ENCODE peak calls at places on chromosomes 16 and 17, in ten cellular contexts. F, J, O, Z, G, P, C, I, L and U are unnamed samples.

GRCh38 chr16:11586375-11586855 is 304 bp downstream of the LITAF start:
- ATAC-seq in F (no peak), J (peak; percentile 6), O (peak; percentile 29), Z (peak; percentile 4), G (peak; percentile 5), P (peak; percentile 42), C (no peak), I (no peak), L (peak; percentile 15), U (peak; percentile 24)

GRCh38 chr16:67942510-67943255 is 1.2 kb downstream of the LCAT start:
- ATAC-seq in F (no peak), J (no peak), O (peak; percentile 35), Z (no peak), G (no peak), P (no peak), C (no peak), I (no peak), L (peak; percentile 1), U (no peak)

GRCh38 chr17:51805765-51806164 is 352.7 kb downstream of the CA10 start:
- ATAC-seq in F (no peak), J (peak; percentile 93), O (no peak), Z (no peak), G (no peak), P (no peak), C (no peak), I (no peak), L (no peak), U (no peak)

GRCh38 chr16:51152691-51153261 is 1.7 kb upstream of the SALL1 start:
- ATAC-seq in F (no peak), J (peak; percentile 12), O (peak; percentile 4), Z (no peak), G (no peak), P (no peak), C (no peak), I (no peak), L (no peak), U (no peak)

GRCh38 chr16:88831838-88832237 is 20.1 kb upstream of the APRT start:
- ATAC-seq in F (peak; percentile 75), J (no peak), O (no peak), Z (no peak), G (no peak), P (no peak), C (no peak), I (no peak), L (peak; percentile 46), U (no peak)

GRCh38 chr16:12961621-12962020 is 60.2 kb downstream of the SHISA9 start:
- ATAC-seq in F (no peak), J (no peak), O (no peak), Z (no peak), G (no peak), P (no peak), C (no peak), I (no peak), L (no peak), U (no peak)

GRCh38 chr17:8789743-8790142 is 9.4 kb downstream of the MFSD6L start:
- ATAC-seq in F (no peak), J (no peak), O (no peak), Z (no peak), G (no peak), P (peak; percentile 67), C (no peak), I (no peak), L (no peak), U (no peak)

GRCh38 chr16:71726491-71727319 is 2.2 kb upstream of the PHLPP2 start:
- ATAC-seq in F (no peak), J (no peak), O (no peak), Z (no peak), G (no peak), P (no peak), C (no peak), I (no peak), L (no peak), U (no peak)

GRCh38 chr16:27230562-27230991 is 27.3 kb downstream of the KDM8 start:
- ATAC-seq in F (no peak), J (no peak), O (peak; percentile 12), Z (peak; percentile 79), G (peak; percentile 79), P (peak; percentile 26), C (peak; percentile 67), I (peak; percentile 57), L (no peak), U (no peak)

GRCh38 chr17:44191941-44192496 is 5.2 kb downstream of the TMUB2 start:
- ATAC-seq in F (peak; percentile 29), J (peak; percentile 12), O (peak; percentile 10), Z (no peak), G (no peak), P (peak; percentile 36), C (no peak), I (no peak), L (no peak), U (no peak)

GRCh38 chr17:19365499-19365817 is 2.9 kb upstream of the B9D1 start:
- ATAC-seq in F (no peak), J (no peak), O (no peak), Z (no peak), G (no peak), P (no peak), C (no peak), I (no peak), L (no peak), U (no peak)

GRCh38 chr16:23424292-23424958 is 28.6 kb downstream of the COG7 start:
- ATAC-seq in F (peak; percentile 81), J (peak; percentile 71), O (no peak), Z (no peak), G (no peak), P (peak; percentile 70), C (no peak), I (no peak), L (no peak), U (no peak)

GRCh38 chr17:50891577-50891989 is 25.4 kb upstream of the TOB1 start:
- ATAC-seq in F (no peak), J (no peak), O (no peak), Z (no peak), G (no peak), P (no peak), C (no peak), I (no peak), L (no peak), U (no peak)

GRCh38 chr17:79252886-79253285 is 178.3 kb downstream of the ENGASE start:
- ATAC-seq in F (no peak), J (no peak), O (no peak), Z (no peak), G (no peak), P (no peak), C (peak; percentile 19), I (no peak), L (no peak), U (no peak)

GRCh38 chr17:78528541-78528940 is 48.7 kb downstream of the DNAH17 start:
- ATAC-seq in F (no peak), J (no peak), O (no peak), Z (no peak), G (no peak), P (peak; percentile 38), C (no peak), I (no peak), L (no peak), U (no peak)

GRCh38 chr16:49875812-49876715 is 20.2 kb upstream of the ZNF423 start:
- ATAC-seq in F (no peak), J (peak; percentile 51), O (peak; percentile 45), Z (no peak), G (no peak), P (no peak), C (no peak), I (no peak), L (peak; percentile 11), U (no peak)

GRCh38 chr17:1170739-1171138 is 9.0 kb downstream of the ABR start:
- ATAC-seq in F (no peak), J (no peak), O (no peak), Z (no peak), G (no peak), P (no peak), C (no peak), I (no peak), L (no peak), U (no peak)

GRCh38 chr16:73225983-73226382 is 178.1 kb upstream of the ZFHX3 start:
- ATAC-seq in F (no peak), J (no peak), O (peak; percentile 50), Z (no peak), G (no peak), P (no peak), C (no peak), I (no peak), L (peak; percentile 56), U (no peak)

GRCh38 chr17:39861235-39861634 is 2.9 kb downstream of the IKZF3 start:
- ATAC-seq in F (no peak), J (no peak), O (no peak), Z (no peak), G (peak; percentile 33), P (no peak), C (no peak), I (no peak), L (no peak), U (no peak)

GRCh38 chr16:22262460-22262859 is 34.7 kb upstream of the POLR3E start:
- ATAC-seq in F (no peak), J (no peak), O (no peak), Z (peak; percentile 72), G (peak; percentile 92), P (no peak), C (peak; percentile 49), I (no peak), L (no peak), U (no peak)

GRCh38 chr17:45848868-45849535 is 4.3 kb downstream of the SPPL2C start:
- ATAC-seq in F (no peak), J (no peak), O (peak; percentile 72), Z (no peak), G (no peak), P (no peak), C (no peak), I (no peak), L (peak; percentile 99), U (no peak)

GRCh38 chr17:40364121-40364861 is at the start of gene GJD3:
- ATAC-seq in F (no peak), J (no peak), O (peak; percentile 35), Z (no peak), G (no peak), P (no peak), C (no peak), I (no peak), L (no peak), U (no peak)

GRCh38 chr16:10519929-10520868 is 60.2 kb downstream of the EMP2 start:
- ATAC-seq in F (peak; percentile 91), J (peak; percentile 66), O (no peak), Z (no peak), G (no peak), P (peak; percentile 72), C (no peak), I (no peak), L (no peak), U (no peak)

GRCh38 chr17:3914319-3914685 is 2.0 kb downstream of the P2RX1 start:
- ATAC-seq in F (no peak), J (peak; percentile 3), O (no peak), Z (no peak), G (peak; percentile 4), P (no peak), C (no peak), I (no peak), L (no peak), U (no peak)

GRCh38 chr17:8948462-8948861 is 17.0 kb downstream of the PIK3R5 start:
- ATAC-seq in F (no peak), J (no peak), O (no peak), Z (no peak), G (peak; percentile 6), P (no peak), C (no peak), I (peak; percentile 29), L (no peak), U (no peak)

GRCh38 chr17:73932216-73932749 is 271.2 kb upstream of the RPL38 start:
- ATAC-seq in F (no peak), J (no peak), O (no peak), Z (no peak), G (no peak), P (no peak), C (no peak), I (no peak), L (no peak), U (no peak)

GRCh38 chr16:56669840-56670639 is 426 bp downstream of the MT1H start:
- ATAC-seq in F (no peak), J (no peak), O (no peak), Z (no peak), G (no peak), P (peak; percentile 27), C (no peak), I (no peak), L (no peak), U (no peak)

GRCh38 chr16:88744839-88745521 is 38.7 kb downstream of the CTU2 start:
- ATAC-seq in F (no peak), J (no peak), O (peak; percentile 49), Z (no peak), G (no peak), P (no peak), C (no peak), I (no peak), L (no peak), U (no peak)